ENCODE peak calls at places on chromosomes 2 and 18, in four cellular contexts. One of them, this sample, is unnamed.

GRCh38 chr2:3267869-3268704 is 109.5 kb downstream of the EIPR1 start:
- DNase-seq in neural progenitor cell: no peak
- DNase-seq in sigmoid colon: no peak
- DNase-seq in transverse colon: no peak
- DNase-seq in this sample: no peak

GRCh38 chr2:12771154-12771553 is 54.4 kb downstream of the TRIB2 start:
- DNase-seq in neural progenitor cell: no peak
- DNase-seq in sigmoid colon: no peak
- DNase-seq in transverse colon: no peak
- DNase-seq in this sample: no peak

GRCh38 chr18:22494771-22495170 is 77.1 kb upstream of the CTAGE1 start:
- DNase-seq in neural progenitor cell: no peak
- DNase-seq in sigmoid colon: no peak
- DNase-seq in transverse colon: no peak
- DNase-seq in this sample: peak; percentile 46

GRCh38 chr18:23938901-23939341 is 75.6 kb upstream of the TTC39C start:
- DNase-seq in neural progenitor cell: no peak
- DNase-seq in sigmoid colon: no peak
- DNase-seq in transverse colon: no peak
- DNase-seq in this sample: no peak

GRCh38 chr2:224837558-224837957 is 121.4 kb upstream of the CCDC195 start:
- DNase-seq in neural progenitor cell: no peak
- DNase-seq in sigmoid colon: no peak
- DNase-seq in transverse colon: no peak
- DNase-seq in this sample: peak; percentile 88

GRCh38 chr18:45628979-45629958 is 14.0 kb downstream of the SLC14A2 start:
- DNase-seq in neural progenitor cell: no peak
- DNase-seq in sigmoid colon: no peak
- DNase-seq in transverse colon: no peak
- DNase-seq in this sample: peak; percentile 67

GRCh38 chr2:149188291-149188690 is 142.1 kb upstream of the LYPD6 start:
- DNase-seq in neural progenitor cell: no peak
- DNase-seq in sigmoid colon: no peak
- DNase-seq in transverse colon: no peak
- DNase-seq in this sample: no peak

GRCh38 chr2:187177253-187177652 is 270.8 kb downstream of the CALCRL start:
- DNase-seq in neural progenitor cell: no peak
- DNase-seq in sigmoid colon: no peak
- DNase-seq in transverse colon: no peak
- DNase-seq in this sample: no peak

GRCh38 chr2:215950009-215950408 is 63.3 kb downstream of the MREG start:
- DNase-seq in neural progenitor cell: peak; percentile 51
- DNase-seq in sigmoid colon: no peak
- DNase-seq in transverse colon: no peak
- DNase-seq in this sample: peak; percentile 38

GRCh38 chr2:55917713-55918390 is 5.7 kb downstream of the EFEMP1 start:
- DNase-seq in neural progenitor cell: no peak
- DNase-seq in sigmoid colon: no peak
- DNase-seq in transverse colon: no peak
- DNase-seq in this sample: no peak

GRCh38 chr2:43155842-43156511 is 70.4 kb downstream of the ZFP36L2 start:
- DNase-seq in neural progenitor cell: no peak
- DNase-seq in sigmoid colon: no peak
- DNase-seq in transverse colon: peak; percentile 68
- DNase-seq in this sample: no peak

GRCh38 chr18:31041346-31042067 is 1.0 kb downstream of the DSC3 start:
- DNase-seq in neural progenitor cell: peak; percentile 64
- DNase-seq in sigmoid colon: no peak
- DNase-seq in transverse colon: peak; percentile 10
- DNase-seq in this sample: no peak

GRCh38 chr2:115165529-115166109 is 723.2 kb downstream of the DPP10 start:
- DNase-seq in neural progenitor cell: peak; percentile 61
- DNase-seq in sigmoid colon: no peak
- DNase-seq in transverse colon: no peak
- DNase-seq in this sample: peak; percentile 12

GRCh38 chr2:121350884-121351283 is 65.9 kb upstream of the TFCP2L1 start:
- DNase-seq in neural progenitor cell: no peak
- DNase-seq in sigmoid colon: peak; percentile 34
- DNase-seq in transverse colon: no peak
- DNase-seq in this sample: no peak

GRCh38 chr2:120287183-120288015 is 34.7 kb downstream of the RALB start:
- DNase-seq in neural progenitor cell: no peak
- DNase-seq in sigmoid colon: no peak
- DNase-seq in transverse colon: no peak
- DNase-seq in this sample: peak; percentile 80

GRCh38 chr2:136000502-136000901 is 15.1 kb upstream of the DARS1 start:
- DNase-seq in neural progenitor cell: no peak
- DNase-seq in sigmoid colon: no peak
- DNase-seq in transverse colon: no peak
- DNase-seq in this sample: peak; percentile 2

GRCh38 chr18:30713299-30713698 is 329.2 kb downstream of the DSC3 start:
- DNase-seq in neural progenitor cell: no peak
- DNase-seq in sigmoid colon: no peak
- DNase-seq in transverse colon: no peak
- DNase-seq in this sample: no peak

GRCh38 chr2:109447251-109447661 is 166.5 kb downstream of the SEPTIN10 start:
- DNase-seq in neural progenitor cell: peak; percentile 16
- DNase-seq in sigmoid colon: peak; percentile 58
- DNase-seq in transverse colon: no peak
- DNase-seq in this sample: peak; percentile 91

GRCh38 chr2:223563462-223563861 is 38.7 kb downstream of the SCG2 start:
- DNase-seq in neural progenitor cell: no peak
- DNase-seq in sigmoid colon: no peak
- DNase-seq in transverse colon: no peak
- DNase-seq in this sample: peak; percentile 79

GRCh38 chr2:105114551-105114950 is 76.7 kb downstream of the MRPS9 start:
- DNase-seq in neural progenitor cell: peak; percentile 74
- DNase-seq in sigmoid colon: no peak
- DNase-seq in transverse colon: no peak
- DNase-seq in this sample: peak; percentile 36

GRCh38 chr2:110647777-110648176 is 30.1 kb downstream of the BUB1 start:
- DNase-seq in neural progenitor cell: no peak
- DNase-seq in sigmoid colon: no peak
- DNase-seq in transverse colon: no peak
- DNase-seq in this sample: no peak
- H3K36me3 ChIP-seq in neural progenitor cell: peaks cover 23% of the 10 kb centered on the region
- H3K36me3 ChIP-seq in sigmoid colon: no peaks in the 10 kb centered on the region
- H3K36me3 ChIP-seq in transverse colon: no peaks in the 10 kb centered on the region
- H3K36me3 ChIP-seq in this sample: no peaks in the 10 kb centered on the region

DNA sequence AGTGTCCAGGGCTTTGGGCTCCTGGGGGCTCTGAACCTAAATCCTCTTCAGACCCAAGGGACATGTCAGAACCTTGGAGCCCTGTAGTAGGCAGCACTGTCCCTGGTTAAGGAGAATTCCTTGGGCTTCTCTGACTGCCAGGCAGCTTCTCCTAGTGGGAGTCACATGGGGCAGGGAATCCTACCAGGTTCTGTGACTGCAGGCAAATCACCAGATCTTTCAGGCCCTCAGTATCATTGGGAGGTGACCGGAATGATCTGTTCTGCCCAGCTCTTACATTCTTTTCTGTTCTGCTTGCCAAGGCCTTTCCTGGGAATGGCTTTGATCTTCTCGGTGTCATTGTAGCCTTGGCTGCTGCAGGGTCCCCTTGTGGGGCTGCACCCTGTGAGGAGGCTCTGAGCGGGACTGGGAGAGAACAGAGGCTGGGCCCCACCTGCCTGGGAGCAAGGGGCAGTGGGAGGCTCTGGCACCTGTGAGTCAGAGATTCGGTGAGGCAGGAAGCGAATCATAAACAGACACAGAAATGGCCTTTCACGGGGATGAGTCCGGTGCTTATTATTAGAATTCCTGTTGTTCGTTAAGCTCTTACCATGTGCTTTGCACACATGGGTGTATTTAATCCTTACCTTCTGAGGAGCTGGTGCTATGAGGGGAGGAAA is 14.1 kb downstream of the CEP68 start:
- DNase-seq in neural progenitor cell: no peak
- DNase-seq in sigmoid colon: no peak
- DNase-seq in transverse colon: peak; percentile 64
- DNase-seq in this sample: no peak
- TF ChIP-seq CTCF in neural progenitor cell: no peak
- TF ChIP-seq CTCF in sigmoid colon: peak; percentile 23
- TF ChIP-seq CTCF in transverse colon: peak; percentile 42
- TF ChIP-seq CTCF in this sample: peak; percentile 50

DNA sequence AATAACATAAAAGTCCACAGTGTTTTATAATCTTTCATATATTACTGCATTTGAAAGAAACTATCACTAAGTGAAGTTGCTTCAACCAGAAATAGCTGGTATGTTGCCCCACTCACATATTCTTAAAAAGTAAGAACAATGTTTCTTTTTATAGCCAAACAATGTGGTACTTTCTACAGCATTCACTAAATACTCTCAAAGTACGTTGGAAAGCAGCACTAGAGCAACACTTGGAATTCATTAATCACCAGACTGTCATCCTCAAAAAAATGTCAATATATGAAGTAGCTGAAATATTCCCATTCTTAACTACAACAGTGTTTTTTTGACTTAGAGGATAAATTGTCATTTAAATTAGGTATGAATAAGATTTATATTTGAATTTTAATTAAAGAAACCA is 32.8 kb downstream of the COBLL1 start:
- DNase-seq in neural progenitor cell: no peak
- DNase-seq in sigmoid colon: no peak
- DNase-seq in transverse colon: no peak
- DNase-seq in this sample: no peak
- H3K27ac ChIP-seq in neural progenitor cell: no peak overlapping the region
- H3K27ac ChIP-seq in sigmoid colon: no peak overlapping the region
- H3K27ac ChIP-seq in transverse colon: no peak overlapping the region
- H3K27ac ChIP-seq in this sample: peak overlapping the region; percentile 42

DNA sequence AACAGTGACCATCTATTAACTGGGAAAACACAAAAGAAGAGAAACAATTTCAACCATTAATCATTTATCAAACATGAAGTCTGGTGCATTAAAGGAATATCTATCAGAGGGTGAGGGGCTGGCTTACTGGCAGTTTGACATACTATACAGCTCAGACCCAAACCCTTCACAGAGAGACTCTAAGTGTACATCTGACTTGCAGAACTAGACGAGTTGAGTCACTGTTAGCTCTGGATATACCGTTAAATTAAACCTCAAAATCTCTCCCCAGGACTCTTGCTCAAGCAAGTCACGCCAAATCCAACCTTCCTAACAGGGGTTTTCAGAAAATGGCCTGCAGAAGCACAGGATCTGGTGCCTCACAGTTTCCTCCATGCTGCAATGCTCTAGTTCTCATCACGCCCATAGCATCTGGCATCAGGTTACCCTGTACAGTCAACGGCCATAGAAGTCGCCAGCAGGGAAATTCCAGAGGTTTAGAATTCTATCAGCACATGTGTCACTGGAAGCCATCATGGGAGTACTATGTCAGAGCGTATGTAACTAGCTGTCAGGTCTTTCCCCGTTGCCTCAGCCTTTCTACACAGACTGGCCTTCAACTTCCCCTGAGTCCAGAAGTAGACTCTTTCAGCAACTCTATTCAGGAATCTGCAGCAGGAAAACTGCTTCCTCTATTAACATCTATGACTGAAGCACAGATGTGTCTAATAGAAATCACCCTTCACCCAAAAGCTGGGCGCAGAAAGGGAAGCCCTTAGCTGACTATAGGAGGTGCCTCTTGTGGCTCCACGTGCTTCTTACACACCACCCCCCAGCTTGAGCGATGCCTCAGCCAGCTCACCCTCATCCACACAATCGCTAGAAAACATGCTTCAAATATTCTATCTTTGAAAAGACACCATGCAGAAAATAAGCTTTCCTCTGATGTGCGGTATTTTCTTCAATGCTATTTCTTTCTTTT is 9.3 kb downstream of the TGOLN2 start:
- DNase-seq in neural progenitor cell: no peak
- DNase-seq in sigmoid colon: peak; percentile 57
- DNase-seq in transverse colon: no peak
- DNase-seq in this sample: peak; percentile 74
- H3K36me3 ChIP-seq in neural progenitor cell: peaks cover 15% of the 10 kb centered on the region
- H3K36me3 ChIP-seq in sigmoid colon: peaks cover 43% of the 10 kb centered on the region
- H3K36me3 ChIP-seq in transverse colon: peaks cover 49% of the 10 kb centered on the region
- H3K36me3 ChIP-seq in this sample: peaks cover 39% of the 10 kb centered on the region

DNA sequence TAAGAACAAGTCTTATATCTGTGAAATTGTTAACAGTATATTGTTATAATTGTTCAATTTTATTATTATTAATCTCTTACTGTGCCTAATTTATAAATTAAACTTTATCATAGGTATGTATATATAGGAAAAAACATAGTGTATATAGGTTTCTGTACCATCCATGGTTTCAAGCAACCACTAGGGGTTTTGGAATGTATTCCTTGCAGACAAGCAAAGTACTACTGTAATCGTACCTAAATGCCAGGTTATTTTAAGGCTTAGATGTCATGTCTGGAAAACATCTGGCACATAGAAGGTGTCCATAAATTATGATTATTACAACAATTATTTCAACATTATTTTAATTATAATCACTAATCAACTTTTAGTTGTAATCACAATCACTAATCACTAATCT is 8.4 kb downstream of the ITSN2 start:
- DNase-seq in neural progenitor cell: no peak
- DNase-seq in sigmoid colon: no peak
- DNase-seq in transverse colon: no peak
- DNase-seq in this sample: no peak
- TF ChIP-seq CTCF in neural progenitor cell: peak; percentile 23
- TF ChIP-seq CTCF in sigmoid colon: no peak
- TF ChIP-seq CTCF in transverse colon: no peak
- TF ChIP-seq CTCF in this sample: peak; percentile 14

This sample was measured in brain microvascular endothelial cell.